ENCODE peak calls at places on chromosome 1, in five cellular contexts. One of them, this sample, is unnamed.

GRCh38 chr1:207242911-207243310 is 78.6 kb upstream of the CD55 start:
- DNase-seq in A549: no peak
- DNase-seq in body of pancreas: no peak
- DNase-seq in breast epithelium: no peak
- DNase-seq in gastrocnemius medialis: no peak
- DNase-seq in this sample: no peak

GRCh38 chr1:8965121-8965820 is 19.6 kb downstream of the CA6 start:
- DNase-seq in A549: no peak
- DNase-seq in body of pancreas: no peak
- DNase-seq in breast epithelium: no peak
- DNase-seq in gastrocnemius medialis: no peak
- DNase-seq in this sample: no peak

GRCh38 chr1:119327436-119328155 is 41.0 kb upstream of the HAO2 start:
- DNase-seq in A549: no peak
- DNase-seq in body of pancreas: no peak
- DNase-seq in breast epithelium: no peak
- DNase-seq in gastrocnemius medialis: peak
- DNase-seq in this sample: peak

GRCh38 chr1:183279835-183280234 is 93.8 kb downstream of the LAMC2 start:
- DNase-seq in A549: no peak
- DNase-seq in body of pancreas: peak
- DNase-seq in breast epithelium: no peak
- DNase-seq in gastrocnemius medialis: peak
- DNase-seq in this sample: peak

GRCh38 chr1:6083801-6084467 is 38.2 kb downstream of the KCNAB2 start:
- DNase-seq in A549: no peak
- DNase-seq in body of pancreas: no peak
- DNase-seq in breast epithelium: no peak
- DNase-seq in gastrocnemius medialis: no peak
- DNase-seq in this sample: no peak

GRCh38 chr1:110176299-110176956 is 26.1 kb downstream of the SLC6A17 start:
- DNase-seq in A549: no peak
- DNase-seq in body of pancreas: peak
- DNase-seq in breast epithelium: no peak
- DNase-seq in gastrocnemius medialis: no peak
- DNase-seq in this sample: no peak

GRCh38 chr1:163162281-163162937 is 40.3 kb downstream of the RGS5 start:
- DNase-seq in A549: no peak
- DNase-seq in body of pancreas: no peak
- DNase-seq in breast epithelium: no peak
- DNase-seq in gastrocnemius medialis: no peak
- DNase-seq in this sample: no peak

GRCh38 chr1:158527190-158527815 is 26.9 kb downstream of the OR6Y1 start:
- DNase-seq in A549: peak
- DNase-seq in body of pancreas: no peak
- DNase-seq in breast epithelium: no peak
- DNase-seq in gastrocnemius medialis: no peak
- DNase-seq in this sample: peak

GRCh38 chr1:143497374-143497747 is 474.4 kb downstream of the FAM72C start:
- DNase-seq in A549: no peak
- DNase-seq in body of pancreas: no peak
- DNase-seq in breast epithelium: no peak
- DNase-seq in gastrocnemius medialis: no peak
- DNase-seq in this sample: peak

GRCh38 chr1:56137829-56138505 is 441.4 kb downstream of the PLPP3 start:
- DNase-seq in A549: no peak
- DNase-seq in body of pancreas: no peak
- DNase-seq in breast epithelium: no peak
- DNase-seq in gastrocnemius medialis: no peak
- DNase-seq in this sample: no peak

GRCh38 chr1:50422946-50423669 is at the start of gene DMRTA2:
- DNase-seq in A549: peak
- DNase-seq in body of pancreas: no peak
- DNase-seq in breast epithelium: no peak
- DNase-seq in gastrocnemius medialis: no peak
- DNase-seq in this sample: no peak

GRCh38 chr1:28104866-28105467 is 16.6 kb upstream of the EYA3 start:
- DNase-seq in A549: no peak
- DNase-seq in body of pancreas: peak
- DNase-seq in breast epithelium: no peak
- DNase-seq in gastrocnemius medialis: no peak
- DNase-seq in this sample: peak

GRCh38 chr1:24914226-24915069 is 15.6 kb downstream of the RUNX3 start:
- DNase-seq in A549: no peak
- DNase-seq in body of pancreas: no peak
- DNase-seq in breast epithelium: no peak
- DNase-seq in gastrocnemius medialis: no peak
- DNase-seq in this sample: no peak

GRCh38 chr1:35187816-35188342 is 5.1 kb downstream of the SFPQ start:
- DNase-seq in A549: no peak
- DNase-seq in body of pancreas: no peak
- DNase-seq in breast epithelium: no peak
- DNase-seq in gastrocnemius medialis: no peak
- DNase-seq in this sample: no peak

GRCh38 chr1:5905431-5905830 is 86.8 kb downstream of the NPHP4 start:
- DNase-seq in A549: no peak
- DNase-seq in body of pancreas: no peak
- DNase-seq in breast epithelium: no peak
- DNase-seq in gastrocnemius medialis: no peak
- DNase-seq in this sample: no peak

GRCh38 chr1:100578201-100578600 is 40.3 kb downstream of the GPR88 start:
- DNase-seq in A549: no peak
- DNase-seq in body of pancreas: no peak
- DNase-seq in breast epithelium: no peak
- DNase-seq in gastrocnemius medialis: no peak
- DNase-seq in this sample: no peak

GRCh38 chr1:195415584-195415983 is 1192.7 kb downstream of the KCNT2 start:
- DNase-seq in A549: no peak
- DNase-seq in body of pancreas: no peak
- DNase-seq in breast epithelium: no peak
- DNase-seq in gastrocnemius medialis: no peak
- DNase-seq in this sample: no peak

GRCh38 chr1:227390525-227390924 is 72.2 kb upstream of the CDC42BPA start:
- DNase-seq in A549: no peak
- DNase-seq in body of pancreas: no peak
- DNase-seq in breast epithelium: no peak
- DNase-seq in gastrocnemius medialis: no peak
- DNase-seq in this sample: peak

GRCh38 chr1:165842363-165843129 is 15.1 kb downstream of the UCK2 start:
- DNase-seq in A549: no peak
- DNase-seq in body of pancreas: peak
- DNase-seq in breast epithelium: no peak
- DNase-seq in gastrocnemius medialis: no peak
- DNase-seq in this sample: peak

GRCh38 chr1:55050283-55050682 is 10.9 kb downstream of the PCSK9 start:
- DNase-seq in A549: no peak
- DNase-seq in body of pancreas: no peak
- DNase-seq in breast epithelium: no peak
- DNase-seq in gastrocnemius medialis: no peak
- DNase-seq in this sample: no peak

GRCh38 chr1:230208619-230209261 is 141.7 kb downstream of the GALNT2 start:
- DNase-seq in A549: no peak
- DNase-seq in body of pancreas: no peak
- DNase-seq in breast epithelium: no peak
- DNase-seq in gastrocnemius medialis: peak
- DNase-seq in this sample: no peak

DNA sequence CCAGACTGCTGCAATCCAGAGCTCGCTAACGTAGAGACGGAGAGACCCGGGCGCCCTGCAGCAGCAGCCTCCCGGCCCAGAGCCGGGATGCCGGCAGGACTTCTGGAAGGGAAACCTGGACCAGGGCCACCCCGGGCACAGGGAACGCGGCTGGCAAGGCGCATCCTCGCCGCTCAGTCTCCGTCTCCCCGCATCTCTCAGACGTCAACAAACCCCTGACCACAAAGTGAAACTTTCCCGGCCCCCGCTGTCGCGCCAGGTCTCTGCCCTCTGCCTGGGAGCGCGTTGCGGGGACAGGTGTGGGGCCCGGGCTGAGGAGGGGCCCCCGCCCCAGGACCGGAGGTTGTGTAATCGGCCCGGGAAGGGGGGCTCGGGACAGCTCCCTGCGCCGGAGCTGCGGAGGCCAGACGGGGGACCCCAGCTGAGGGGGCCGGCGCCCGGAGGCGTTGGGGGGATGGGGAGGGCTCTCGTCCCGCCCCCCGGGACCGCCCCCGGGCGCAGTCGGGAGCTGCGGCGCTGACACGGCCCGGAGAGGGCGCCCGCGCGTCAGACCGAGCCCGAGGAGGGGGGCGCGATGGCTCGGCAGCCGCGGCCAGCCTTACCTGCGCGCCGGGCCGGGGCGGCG is 116.6 kb upstream of the HIVEP3 start:
- DNase-seq in A549: peak
- DNase-seq in body of pancreas: peak
- DNase-seq in breast epithelium: peak
- DNase-seq in gastrocnemius medialis: peak
- DNase-seq in this sample: peak
- TF ChIP-seq CTCF in A549: peak
- TF ChIP-seq CTCF in body of pancreas: peak
- TF ChIP-seq CTCF in breast epithelium: no peak
- TF ChIP-seq CTCF in gastrocnemius medialis: peak
- TF ChIP-seq CTCF in this sample: no peak

GRCh38 chr1:23441446-23442148 is 17.0 kb upstream of the TCEA3 start:
- DNase-seq in A549: no peak
- DNase-seq in body of pancreas: no peak
- DNase-seq in breast epithelium: no peak
- DNase-seq in gastrocnemius medialis: no peak
- DNase-seq in this sample: no peak

GRCh38 chr1:23442751-23443150 is 18.2 kb upstream of the TCEA3 start:
- DNase-seq in A549: no peak
- DNase-seq in body of pancreas: no peak
- DNase-seq in breast epithelium: no peak
- DNase-seq in gastrocnemius medialis: no peak
- DNase-seq in this sample: no peak

GRCh38 chr1:23446644-23447310 is 22.2 kb upstream of the TCEA3 start:
- DNase-seq in A549: no peak
- DNase-seq in body of pancreas: no peak
- DNase-seq in breast epithelium: no peak
- DNase-seq in gastrocnemius medialis: no peak
- DNase-seq in this sample: no peak

GRCh38 chr1:23444596-23445390 is 20.2 kb upstream of the TCEA3 start:
- DNase-seq in A549: no peak
- DNase-seq in body of pancreas: no peak
- DNase-seq in breast epithelium: no peak
- DNase-seq in gastrocnemius medialis: no peak
- DNase-seq in this sample: no peak

GRCh38 chr1:23444104-23444533 is 19.6 kb upstream of the TCEA3 start:
- DNase-seq in A549: no peak
- DNase-seq in body of pancreas: peak
- DNase-seq in breast epithelium: peak
- DNase-seq in gastrocnemius medialis: peak
- DNase-seq in this sample: no peak
- TF ChIP-seq POLR2A in A549: no peak
- TF ChIP-seq POLR2A in body of pancreas: no peak
- TF ChIP-seq POLR2A in breast epithelium: no peak
- TF ChIP-seq POLR2A in gastrocnemius medialis: no peak
- TF ChIP-seq POLR2A in this sample: no peak

DNA sequence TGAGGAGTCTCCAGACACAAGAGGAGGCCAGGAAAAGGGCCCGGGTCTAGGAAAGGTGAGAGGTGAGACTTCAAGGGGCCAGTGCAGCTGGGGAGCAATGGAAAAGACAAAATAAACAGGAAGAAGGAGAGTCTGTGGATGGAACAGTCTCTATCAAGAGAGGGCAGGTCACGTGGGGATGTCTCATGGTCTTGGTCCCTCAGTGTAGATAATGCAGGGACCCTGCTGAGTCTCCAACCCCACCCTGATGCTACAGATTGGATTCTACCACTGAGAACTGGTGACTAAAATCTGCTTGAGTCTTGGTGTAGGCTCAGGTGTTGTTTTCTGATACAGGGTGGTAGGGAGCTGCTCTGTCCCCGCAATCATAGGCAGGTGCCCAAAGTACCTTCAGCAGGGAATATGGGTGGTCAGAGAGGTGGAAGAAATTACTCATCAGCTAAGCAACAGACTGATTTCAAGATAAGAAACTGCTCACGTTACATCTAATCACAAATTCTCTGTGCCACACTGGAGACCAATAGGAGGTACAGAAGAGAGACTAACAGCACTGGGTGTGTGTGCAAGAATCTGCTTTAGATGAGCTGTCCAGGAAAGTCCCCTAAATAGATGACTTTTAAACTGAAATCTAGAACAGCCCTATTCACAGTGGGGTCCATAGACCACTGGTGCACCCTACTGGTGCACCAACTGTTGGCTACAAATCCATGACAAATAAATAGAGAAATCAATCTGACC is 101.5 kb upstream of the TLR5 start:
- DNase-seq in A549: no peak
- DNase-seq in body of pancreas: no peak
- DNase-seq in breast epithelium: no peak
- DNase-seq in gastrocnemius medialis: no peak
- DNase-seq in this sample: peak
- TF ChIP-seq CTCF in A549: peak
- TF ChIP-seq CTCF in body of pancreas: no peak
- TF ChIP-seq CTCF in breast epithelium: no peak
- TF ChIP-seq CTCF in gastrocnemius medialis: peak
- TF ChIP-seq CTCF in this sample: peak

DNA sequence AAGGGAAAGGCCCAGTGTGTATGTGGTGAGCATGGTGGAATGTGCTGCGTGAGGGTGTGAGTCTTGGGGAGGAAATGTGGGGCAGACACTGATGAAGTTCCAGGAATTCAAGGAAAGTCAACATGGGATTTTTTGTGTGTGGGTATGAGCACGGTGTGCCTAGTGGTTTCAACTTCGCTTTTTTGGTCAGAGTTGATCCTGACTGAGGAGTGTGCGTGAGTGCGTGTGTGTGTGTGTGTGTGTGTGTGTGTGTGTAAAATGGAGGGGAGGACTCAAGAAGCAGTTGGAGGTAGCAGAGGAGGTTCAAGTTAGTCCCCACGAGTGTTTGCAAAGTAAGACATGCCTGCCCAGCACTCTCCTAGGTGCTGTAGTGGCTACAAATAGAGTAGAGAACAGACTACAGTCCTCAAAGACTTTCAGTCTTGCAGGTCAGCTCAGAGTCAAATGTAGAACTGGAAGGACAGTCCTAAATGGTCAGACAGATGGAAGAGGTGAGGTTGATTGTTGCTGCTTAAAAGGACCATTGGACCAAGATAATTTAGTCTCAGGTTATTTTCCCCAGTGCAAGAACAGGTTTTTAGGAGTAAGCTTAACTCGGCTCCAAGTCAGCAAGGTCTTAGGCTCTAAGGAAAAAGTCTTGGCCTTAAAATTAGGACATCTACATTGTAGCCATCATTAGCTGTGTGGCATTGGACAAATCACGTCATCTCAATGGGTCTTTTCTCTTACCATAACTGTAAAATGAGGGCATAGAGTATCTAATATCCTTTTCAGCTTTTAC is 25.0 kb downstream of the SLAMF1 start:
- DNase-seq in A549: no peak
- DNase-seq in body of pancreas: no peak
- DNase-seq in breast epithelium: no peak
- DNase-seq in gastrocnemius medialis: no peak
- DNase-seq in this sample: no peak
- TF ChIP-seq POLR2A in A549: no peak
- TF ChIP-seq POLR2A in body of pancreas: no peak
- TF ChIP-seq POLR2A in breast epithelium: no peak
- TF ChIP-seq POLR2A in gastrocnemius medialis: no peak
- TF ChIP-seq POLR2A in this sample: no peak

This sample was measured in NB4.